ENCODE peak calls at places on chromosomes 7 and 10, in eight cellular contexts. One of them, this sample, is unnamed.

GRCh38 chr7:37330775-37331174 is 117.9 kb downstream of the ELMO1 start:
- DNase-seq in pancreas: no peak
- DNase-seq in astrocyte of the spinal cord: no peak
- DNase-seq in foreskin keratinocyte: no peak
- DNase-seq in GM12865: no peak
- DNase-seq in coronary artery: no peak
- DNase-seq in endothelial cell: no peak
- DNase-seq in foreskin fibroblast: no peak
- DNase-seq in this sample: no peak

GRCh38 chr10:69632516-69633199 is 2.6 kb downstream of the FAM241B start:
- DNase-seq in pancreas: no peak
- DNase-seq in astrocyte of the spinal cord: no peak
- DNase-seq in foreskin keratinocyte: no peak
- DNase-seq in GM12865: no peak
- DNase-seq in coronary artery: peak; percentile 70
- DNase-seq in endothelial cell: no peak
- DNase-seq in foreskin fibroblast: no peak
- DNase-seq in this sample: peak; percentile 64

GRCh38 chr10:69644658-69645295 is 14.7 kb downstream of the FAM241B start:
- DNase-seq in pancreas: peak; percentile 82
- DNase-seq in astrocyte of the spinal cord: peak; percentile 62
- DNase-seq in foreskin keratinocyte: no peak
- DNase-seq in GM12865: peak; percentile 51
- DNase-seq in coronary artery: no peak
- DNase-seq in endothelial cell: peak; percentile 79
- DNase-seq in foreskin fibroblast: peak; percentile 82
- DNase-seq in this sample: peak; percentile 89

GRCh38 chr7:78139335-78139734 is 340.8 kb downstream of the PHTF2 start:
- DNase-seq in pancreas: no peak
- DNase-seq in astrocyte of the spinal cord: peak; percentile 25
- DNase-seq in foreskin keratinocyte: no peak
- DNase-seq in GM12865: no peak
- DNase-seq in coronary artery: no peak
- DNase-seq in endothelial cell: no peak
- DNase-seq in foreskin fibroblast: peak; percentile 89
- DNase-seq in this sample: no peak

GRCh38 chr7:31935115-31935514 is 135.1 kb downstream of the PDE1C start:
- DNase-seq in pancreas: no peak
- DNase-seq in astrocyte of the spinal cord: peak; percentile 17
- DNase-seq in foreskin keratinocyte: no peak
- DNase-seq in GM12865: no peak
- DNase-seq in coronary artery: no peak
- DNase-seq in endothelial cell: no peak
- DNase-seq in foreskin fibroblast: peak; percentile 36
- DNase-seq in this sample: no peak

GRCh38 chr7:80154656-80155325 is 20.2 kb downstream of the GNAI1 start:
- DNase-seq in pancreas: no peak
- DNase-seq in astrocyte of the spinal cord: no peak
- DNase-seq in foreskin keratinocyte: no peak
- DNase-seq in GM12865: no peak
- DNase-seq in coronary artery: no peak
- DNase-seq in endothelial cell: no peak
- DNase-seq in foreskin fibroblast: peak; percentile 79
- DNase-seq in this sample: no peak

GRCh38 chr10:32000937-32001336 is 55.3 kb downstream of the KIF5B start:
- DNase-seq in pancreas: no peak
- DNase-seq in astrocyte of the spinal cord: no peak
- DNase-seq in foreskin keratinocyte: peak; percentile 19
- DNase-seq in GM12865: no peak
- DNase-seq in coronary artery: no peak
- DNase-seq in endothelial cell: no peak
- DNase-seq in foreskin fibroblast: peak; percentile 38
- DNase-seq in this sample: no peak

GRCh38 chr10:58756126-58756525 is 243.5 kb downstream of the BICC1 start:
- DNase-seq in pancreas: no peak
- DNase-seq in astrocyte of the spinal cord: peak; percentile 66
- DNase-seq in foreskin keratinocyte: peak; percentile 9
- DNase-seq in GM12865: no peak
- DNase-seq in coronary artery: no peak
- DNase-seq in endothelial cell: no peak
- DNase-seq in foreskin fibroblast: peak; percentile 56
- DNase-seq in this sample: no peak

GRCh38 chr7:69434350-69434749 is 163.9 kb upstream of the AUTS2 start:
- DNase-seq in pancreas: no peak
- DNase-seq in astrocyte of the spinal cord: peak; percentile 89
- DNase-seq in foreskin keratinocyte: no peak
- DNase-seq in GM12865: peak; percentile 81
- DNase-seq in coronary artery: no peak
- DNase-seq in endothelial cell: no peak
- DNase-seq in foreskin fibroblast: no peak
- DNase-seq in this sample: no peak

GRCh38 chr10:132307823-132308587 is at the start of gene STK32C:
- DNase-seq in pancreas: peak; percentile 93
- DNase-seq in astrocyte of the spinal cord: peak; percentile 86
- DNase-seq in foreskin keratinocyte: no peak
- DNase-seq in GM12865: peak; percentile 95
- DNase-seq in coronary artery: peak; percentile 95
- DNase-seq in endothelial cell: peak; percentile 82
- DNase-seq in foreskin fibroblast: peak; percentile 96
- DNase-seq in this sample: peak; percentile 96

GRCh38 chr10:133278577-133279265 is 2.1 kb upstream of the ADAM8 start:
- DNase-seq in pancreas: peak; percentile 73
- DNase-seq in astrocyte of the spinal cord: peak; percentile 51
- DNase-seq in foreskin keratinocyte: peak; percentile 71
- DNase-seq in GM12865: peak; percentile 86
- DNase-seq in coronary artery: no peak
- DNase-seq in endothelial cell: no peak
- DNase-seq in foreskin fibroblast: peak; percentile 52
- DNase-seq in this sample: no peak

GRCh38 chr7:128033246-128033645 is 2.0 kb upstream of the LRRC4 start:
- DNase-seq in pancreas: no peak
- DNase-seq in astrocyte of the spinal cord: no peak
- DNase-seq in foreskin keratinocyte: no peak
- DNase-seq in GM12865: no peak
- DNase-seq in coronary artery: no peak
- DNase-seq in endothelial cell: no peak
- DNase-seq in foreskin fibroblast: no peak
- DNase-seq in this sample: no peak

GRCh38 chr7:41832936-41833335 is 130.0 kb upstream of the INHBA start:
- DNase-seq in pancreas: no peak
- DNase-seq in astrocyte of the spinal cord: peak; percentile 55
- DNase-seq in foreskin keratinocyte: no peak
- DNase-seq in GM12865: no peak
- DNase-seq in coronary artery: no peak
- DNase-seq in endothelial cell: no peak
- DNase-seq in foreskin fibroblast: no peak
- DNase-seq in this sample: no peak

GRCh38 chr10:52318136-52318810 is 4.2 kb downstream of the DKK1 start:
- DNase-seq in pancreas: no peak
- DNase-seq in astrocyte of the spinal cord: peak; percentile 73
- DNase-seq in foreskin keratinocyte: no peak
- DNase-seq in GM12865: no peak
- DNase-seq in coronary artery: no peak
- DNase-seq in endothelial cell: no peak
- DNase-seq in foreskin fibroblast: peak; percentile 62
- DNase-seq in this sample: no peak

GRCh38 chr7:106421181-106421762 is 136.5 kb upstream of the NAMPT start:
- DNase-seq in pancreas: peak; percentile 45
- DNase-seq in astrocyte of the spinal cord: peak; percentile 94
- DNase-seq in foreskin keratinocyte: no peak
- DNase-seq in GM12865: no peak
- DNase-seq in coronary artery: peak; percentile 83
- DNase-seq in endothelial cell: no peak
- DNase-seq in foreskin fibroblast: peak; percentile 95
- DNase-seq in this sample: no peak

GRCh38 chr7:149295481-149295850 is 33.5 kb downstream of the ZNF783 start:
- DNase-seq in pancreas: no peak
- DNase-seq in astrocyte of the spinal cord: no peak
- DNase-seq in foreskin keratinocyte: no peak
- DNase-seq in GM12865: no peak
- DNase-seq in coronary artery: no peak
- DNase-seq in endothelial cell: no peak
- DNase-seq in foreskin fibroblast: no peak
- DNase-seq in this sample: no peak

GRCh38 chr7:123580406-123581161 is 21.0 kb upstream of the ASB15 start:
- DNase-seq in pancreas: peak; percentile 25
- DNase-seq in astrocyte of the spinal cord: peak; percentile 56
- DNase-seq in foreskin keratinocyte: peak; percentile 21
- DNase-seq in GM12865: peak; percentile 29
- DNase-seq in coronary artery: no peak
- DNase-seq in endothelial cell: no peak
- DNase-seq in foreskin fibroblast: peak; percentile 64
- DNase-seq in this sample: no peak

GRCh38 chr7:78284945-78285344 is 486.4 kb downstream of the PHTF2 start:
- DNase-seq in pancreas: no peak
- DNase-seq in astrocyte of the spinal cord: no peak
- DNase-seq in foreskin keratinocyte: no peak
- DNase-seq in GM12865: no peak
- DNase-seq in coronary artery: no peak
- DNase-seq in endothelial cell: no peak
- DNase-seq in foreskin fibroblast: no peak
- DNase-seq in this sample: no peak

GRCh38 chr10:125114761-125115391 is 45.5 kb downstream of the CTBP2 start:
- DNase-seq in pancreas: peak; percentile 61
- DNase-seq in astrocyte of the spinal cord: no peak
- DNase-seq in foreskin keratinocyte: no peak
- DNase-seq in GM12865: no peak
- DNase-seq in coronary artery: no peak
- DNase-seq in endothelial cell: no peak
- DNase-seq in foreskin fibroblast: no peak
- DNase-seq in this sample: no peak

DNA sequence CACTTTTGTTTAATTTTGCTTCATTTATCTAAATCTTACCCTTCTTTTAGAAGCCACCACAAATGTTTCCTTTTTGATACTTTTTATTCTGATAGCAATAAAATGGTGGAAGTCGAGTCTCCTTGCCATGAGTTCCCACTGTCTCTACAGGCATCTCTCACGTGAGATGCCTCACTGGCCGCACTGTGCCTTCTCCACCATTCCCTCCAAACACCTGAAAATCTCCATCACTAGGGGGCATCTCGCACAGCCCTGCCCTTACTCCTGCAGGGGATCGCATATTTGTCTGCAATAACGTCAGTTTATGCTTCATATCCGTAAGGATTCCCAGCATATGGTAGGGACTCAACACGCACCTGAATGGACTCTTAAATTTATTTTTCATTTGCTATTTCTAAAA is 56.3 kb upstream of the NCAPG2 start:
- DNase-seq in pancreas: no peak
- DNase-seq in astrocyte of the spinal cord: no peak
- DNase-seq in foreskin keratinocyte: no peak
- DNase-seq in GM12865: no peak
- DNase-seq in coronary artery: no peak
- DNase-seq in endothelial cell: no peak
- DNase-seq in foreskin fibroblast: no peak
- DNase-seq in this sample: no peak
- TF ChIP-seq CTCF in pancreas: no peak
- TF ChIP-seq CTCF in astrocyte of the spinal cord: peak; percentile 35
- TF ChIP-seq CTCF in foreskin keratinocyte: peak; percentile 35
- TF ChIP-seq CTCF in GM12865: no peak
- TF ChIP-seq CTCF in coronary artery: no peak
- TF ChIP-seq CTCF in endothelial cell: no peak
- TF ChIP-seq CTCF in foreskin fibroblast: peak; percentile 9
- TF ChIP-seq CTCF in this sample: peak; percentile 40

GRCh38 chr7:116991233-116991632 is 37.9 kb downstream of the ST7 start:
- DNase-seq in pancreas: no peak
- DNase-seq in astrocyte of the spinal cord: no peak
- DNase-seq in foreskin keratinocyte: no peak
- DNase-seq in GM12865: no peak
- DNase-seq in coronary artery: no peak
- DNase-seq in endothelial cell: no peak
- DNase-seq in foreskin fibroblast: no peak
- DNase-seq in this sample: no peak

GRCh38 chr7:116986611-116987565 is 33.6 kb downstream of the ST7 start:
- DNase-seq in pancreas: no peak
- DNase-seq in astrocyte of the spinal cord: no peak
- DNase-seq in foreskin keratinocyte: no peak
- DNase-seq in GM12865: peak; percentile 62
- DNase-seq in coronary artery: no peak
- DNase-seq in endothelial cell: no peak
- DNase-seq in foreskin fibroblast: peak; percentile 44
- DNase-seq in this sample: no peak

GRCh38 chr7:116985575-116985974 is 32.3 kb downstream of the ST7 start:
- DNase-seq in pancreas: no peak
- DNase-seq in astrocyte of the spinal cord: no peak
- DNase-seq in foreskin keratinocyte: no peak
- DNase-seq in GM12865: no peak
- DNase-seq in coronary artery: no peak
- DNase-seq in endothelial cell: no peak
- DNase-seq in foreskin fibroblast: no peak
- DNase-seq in this sample: no peak

GRCh38 chr7:116990056-116990455 is 36.8 kb downstream of the ST7 start:
- DNase-seq in pancreas: no peak
- DNase-seq in astrocyte of the spinal cord: no peak
- DNase-seq in foreskin keratinocyte: no peak
- DNase-seq in GM12865: no peak
- DNase-seq in coronary artery: no peak
- DNase-seq in endothelial cell: no peak
- DNase-seq in foreskin fibroblast: no peak
- DNase-seq in this sample: no peak

GRCh38 chr7:116988363-116988989 is 35.2 kb downstream of the ST7 start:
- DNase-seq in pancreas: no peak
- DNase-seq in astrocyte of the spinal cord: no peak
- DNase-seq in foreskin keratinocyte: no peak
- DNase-seq in GM12865: no peak
- DNase-seq in coronary artery: no peak
- DNase-seq in endothelial cell: no peak
- DNase-seq in foreskin fibroblast: no peak
- DNase-seq in this sample: no peak
- TF ChIP-seq CTCF in pancreas: no peak
- TF ChIP-seq CTCF in astrocyte of the spinal cord: peak; percentile 23
- TF ChIP-seq CTCF in foreskin keratinocyte: peak; percentile 68
- TF ChIP-seq CTCF in GM12865: no peak
- TF ChIP-seq CTCF in coronary artery: no peak
- TF ChIP-seq CTCF in endothelial cell: peak; percentile 62
- TF ChIP-seq CTCF in foreskin fibroblast: no peak
- TF ChIP-seq CTCF in this sample: peak; percentile 57

GRCh38 chr7:30226593-30227268 is 57.7 kb upstream of the ZNRF2 start:
- DNase-seq in pancreas: peak; percentile 70
- DNase-seq in astrocyte of the spinal cord: no peak
- DNase-seq in foreskin keratinocyte: no peak
- DNase-seq in GM12865: no peak
- DNase-seq in coronary artery: no peak
- DNase-seq in endothelial cell: peak; percentile 47
- DNase-seq in foreskin fibroblast: no peak
- DNase-seq in this sample: no peak
- TF ChIP-seq CTCF in pancreas: peak; percentile 25
- TF ChIP-seq CTCF in astrocyte of the spinal cord: peak; percentile 21
- TF ChIP-seq CTCF in foreskin keratinocyte: peak; percentile 79
- TF ChIP-seq CTCF in GM12865: no peak
- TF ChIP-seq CTCF in coronary artery: no peak
- TF ChIP-seq CTCF in endothelial cell: peak; percentile 11
- TF ChIP-seq CTCF in foreskin fibroblast: no peak
- TF ChIP-seq CTCF in this sample: peak; percentile 38

DNA sequence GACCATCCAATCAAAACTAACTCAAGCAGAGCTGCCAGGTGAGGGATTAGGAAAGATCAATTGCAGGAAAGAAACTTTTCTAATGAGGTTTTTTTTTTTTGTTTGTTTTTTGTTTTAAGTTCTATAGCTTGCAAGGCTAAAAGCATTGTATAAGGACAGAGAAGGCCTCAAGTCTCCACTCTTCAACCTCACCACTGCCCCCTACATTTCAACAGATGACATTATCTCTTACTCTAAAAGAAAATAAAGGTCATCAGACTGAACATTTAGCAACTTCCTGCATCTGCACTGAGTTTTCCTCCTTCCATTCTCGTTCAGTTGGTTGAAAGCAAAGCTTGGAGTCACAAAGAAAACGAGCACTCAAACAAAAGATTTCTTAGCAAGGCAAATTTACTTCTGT is 45.2 kb upstream of the EXOC4 start:
- DNase-seq in pancreas: no peak
- DNase-seq in astrocyte of the spinal cord: no peak
- DNase-seq in foreskin keratinocyte: no peak
- DNase-seq in GM12865: peak; percentile 43
- DNase-seq in coronary artery: no peak
- DNase-seq in endothelial cell: no peak
- DNase-seq in foreskin fibroblast: peak; percentile 25
- DNase-seq in this sample: no peak
- TF ChIP-seq CTCF in pancreas: no peak
- TF ChIP-seq CTCF in astrocyte of the spinal cord: peak; percentile 14
- TF ChIP-seq CTCF in foreskin keratinocyte: peak; percentile 24
- TF ChIP-seq CTCF in GM12865: peak; percentile 25
- TF ChIP-seq CTCF in coronary artery: no peak
- TF ChIP-seq CTCF in endothelial cell: no peak
- TF ChIP-seq CTCF in foreskin fibroblast: no peak
- TF ChIP-seq CTCF in this sample: no peak

This sample was measured in osteocyte.